ENCODE peak calls at places on chromosomes 1 and 21, in six cellular contexts. F is mesendoderm, P is neuronal stem cell, K is trophoblast cell, J is mesenchymal stem cell, I is H1. H is an unnamed sample.

GRCh38 chr1:33327587-33328325 is 6.9 kb upstream of the A3GALT2 start:
- DNase-seq in F (no peak), P (no peak), K (peak; percentile 94), J (peak; percentile 96), I (no peak), H (peak; percentile 99)

GRCh38 chr1:160400284-160400645 is at the start of gene VANGL2:
- DNase-seq in F (peak; percentile 91), P (peak; percentile 93), K (no peak), J (peak; percentile 75), I (no peak), H (peak; percentile 41)

GRCh38 chr21:30268608-30269197 is 14.0 kb downstream of the KRTAP24-1 start:
- DNase-seq in F (peak; percentile 77), P (no peak), K (no peak), J (no peak), I (no peak), H (no peak)

GRCh38 chr1:36585760-36586072 is 103.0 kb upstream of the CSF3R start:
- DNase-seq in F (no peak), P (no peak), K (no peak), J (no peak), I (no peak), H (no peak)

GRCh38 chr1:231073311-231073710 is 33.3 kb upstream of the FAM89A start:
- DNase-seq in F (no peak), P (no peak), K (no peak), J (no peak), I (no peak), H (no peak)

GRCh38 chr1:112501810-112502641 is 6.7 kb upstream of the WNT2B start:
- DNase-seq in F (peak; percentile 58), P (peak; percentile 57), K (no peak), J (peak; percentile 77), I (no peak), H (peak; percentile 54)

GRCh38 chr21:35727830-35728229 is 332.5 kb downstream of the SETD4 start:
- DNase-seq in F (no peak), P (no peak), K (no peak), J (no peak), I (no peak), H (no peak)

GRCh38 chr1:41360074-41361027 is 883 bp upstream of the FOXO6 start:
- DNase-seq in F (peak; percentile 80), P (no peak), K (peak; percentile 83), J (peak; percentile 43), I (no peak), H (no peak)

GRCh38 chr21:16476056-16476850 is 746.5 kb downstream of the USP25 start:
- DNase-seq in F (no peak), P (no peak), K (no peak), J (no peak), I (no peak), H (no peak)

GRCh38 chr1:72284398-72285073 is 2.2 kb upstream of the NEGR1 start:
- DNase-seq in F (peak; percentile 81), P (peak; percentile 59), K (no peak), J (peak; percentile 82), I (no peak), H (peak; percentile 96)

GRCh38 chr1:156436319-156437043 is 64.1 kb downstream of the MEF2D start:
- DNase-seq in F (peak; percentile 51), P (no peak), K (no peak), J (no peak), I (no peak), H (no peak)

GRCh38 chr1:66402194-66402593 is 131.8 kb upstream of the SGIP1 start:
- DNase-seq in F (no peak), P (no peak), K (no peak), J (peak; percentile 51), I (no peak), H (no peak)

GRCh38 chr1:106924360-106924759 is 132.1 kb upstream of the PRMT6 start:
- DNase-seq in F (peak; percentile 93), P (peak; percentile 37), K (no peak), J (no peak), I (peak; percentile 23), H (peak; percentile 33)

GRCh38 chr21:41583274-41583790 is 75.4 kb upstream of the TMPRSS2 start:
- DNase-seq in F (no peak), P (no peak), K (peak; percentile 62), J (no peak), I (no peak), H (peak; percentile 8)

GRCh38 chr1:202193614-202194327 is at the start of gene LGR6:
- DNase-seq in F (no peak), P (no peak), K (no peak), J (no peak), I (no peak), H (no peak)

GRCh38 chr1:41811051-41811795 is 107.5 kb downstream of the HIVEP3 start:
- DNase-seq in F (no peak), P (no peak), K (no peak), J (peak; percentile 82), I (no peak), H (peak; percentile 56)

GRCh38 chr1:154757149-154757548 is 112.9 kb downstream of the KCNN3 start:
- DNase-seq in F (no peak), P (no peak), K (no peak), J (no peak), I (no peak), H (no peak)

GRCh38 chr1:154759793-154760192 is 110.3 kb downstream of the KCNN3 start:
- DNase-seq in F (no peak), P (no peak), K (no peak), J (no peak), I (no peak), H (no peak)

GRCh38 chr1:154759196-154759595 is 110.9 kb downstream of the KCNN3 start:
- DNase-seq in F (no peak), P (no peak), K (no peak), J (no peak), I (no peak), H (no peak)

GRCh38 chr1:154758346-154758745 is 111.7 kb downstream of the KCNN3 start:
- DNase-seq in F (no peak), P (no peak), K (no peak), J (no peak), I (no peak), H (no peak)

GRCh38 chr1:154760469-154760933 is 109.6 kb downstream of the KCNN3 start:
- DNase-seq in F (peak; percentile 61), P (peak; percentile 58), K (peak; percentile 47), J (no peak), I (no peak), H (no peak)
- H3K36me3 ChIP-seq in F (no peaks in the 10 kb centered on the region), P (no peaks in the 10 kb centered on the region), K (no peaks in the 10 kb centered on the region), J (no peaks in the 10 kb centered on the region), I (no peaks in the 10 kb centered on the region), H (no peaks in the 10 kb centered on the region)

GRCh38 chr21:17780539-17780938 is 38.6 kb downstream of the C21orf91 start:
- DNase-seq in F (peak; percentile 8), P (no peak), K (peak; percentile 61), J (no peak), I (no peak), H (no peak)

GRCh38 chr21:17777321-17777720 is 41.8 kb downstream of the C21orf91 start:
- DNase-seq in F (no peak), P (no peak), K (peak; percentile 63), J (peak; percentile 24), I (no peak), H (no peak)

GRCh38 chr21:17781524-17781923 is 37.6 kb downstream of the C21orf91 start:
- DNase-seq in F (peak; percentile 5), P (no peak), K (no peak), J (no peak), I (no peak), H (no peak)

GRCh38 chr21:17782051-17782450 is 37.1 kb downstream of the C21orf91 start:
- DNase-seq in F (no peak), P (no peak), K (no peak), J (no peak), I (no peak), H (no peak)

GRCh38 chr21:17779486-17779885 is 39.7 kb downstream of the C21orf91 start:
- DNase-seq in F (no peak), P (no peak), K (peak; percentile 31), J (peak; percentile 44), I (no peak), H (no peak)
- H3K4me3 ChIP-seq in F (no peak overlapping the region), P (no peak overlapping the region), K (no peak overlapping the region), J (no peak overlapping the region), I (no peak overlapping the region), H (no peak overlapping the region)

GRCh38 chr1:220221670-220222069 is 50.6 kb downstream of the RAB3GAP2 start:
- DNase-seq in F (no peak), P (no peak), K (no peak), J (no peak), I (no peak), H (no peak)
- H3K79me1 ChIP-seq in F (peaks cover 3% of the 10 kb centered on the region), P (no peaks in the 10 kb centered on the region), K (no peaks in the 10 kb centered on the region), J (peaks cover 19% of the 10 kb centered on the region), I (no peaks in the 10 kb centered on the region), H (peaks cover 22% of the 10 kb centered on the region)

GRCh38 chr1:214638474-214638807 is 35.4 kb downstream of the CENPF start:
- DNase-seq in F (no peak), P (no peak), K (peak; percentile 59), J (no peak), I (no peak), H (no peak)

GRCh38 chr1:214637722-214638473 is 34.9 kb downstream of the CENPF start:
- DNase-seq in F (peak; percentile 65), P (no peak), K (no peak), J (peak; percentile 63), I (no peak), H (peak; percentile 69)

GRCh38 chr1:214637125-214637524 is 34.1 kb downstream of the CENPF start:
- DNase-seq in F (no peak), P (no peak), K (no peak), J (no peak), I (no peak), H (no peak)

GRCh38 chr1:214640431-214641213 is 37.6 kb downstream of the CENPF start:
- DNase-seq in F (no peak), P (no peak), K (peak; percentile 76), J (no peak), I (no peak), H (peak; percentile 9)

DNA sequence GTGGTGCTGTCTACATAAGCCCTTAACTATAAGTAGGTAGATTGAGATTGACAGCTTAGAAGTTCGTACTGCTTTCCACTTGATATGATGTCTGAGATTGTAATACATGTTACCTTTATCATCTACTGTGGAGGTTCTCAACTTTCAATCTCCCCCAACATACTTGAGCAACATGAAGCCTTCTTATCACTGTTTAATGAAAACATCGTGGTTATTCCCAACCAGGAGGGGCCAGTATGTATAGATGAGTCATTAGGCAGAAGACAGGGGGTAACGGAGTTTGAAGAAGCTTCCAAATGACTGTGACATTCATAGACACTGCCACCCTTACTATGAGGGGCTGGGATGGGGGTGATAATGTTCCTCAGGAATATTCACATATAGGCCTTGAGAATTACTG is 36.0 kb downstream of the CENPF start:
- DNase-seq in F (no peak), P (no peak), K (no peak), J (peak; percentile 46), I (no peak), H (peak; percentile 76)
- H3K36me3 ChIP-seq in F (peaks cover 17% of the 10 kb centered on the region), P (peaks cover 42% of the 10 kb centered on the region), K (peaks cover 20% of the 10 kb centered on the region), J (peaks cover 12% of the 10 kb centered on the region), I (peaks cover 80% of the 10 kb centered on the region), H (no peaks in the 10 kb centered on the region)

H was measured in IMR-90.